ENCODE peak calls at places on chromosome 10, in four cellular contexts. One of them, this sample, is unnamed.

GRCh38 chr10:129042747-129043146 is 424.3 kb upstream of the MGMT start:
- DNase-seq in T follicular helper cell: no peak
- DNase-seq in GDM1: no peak
- DNase-seq in left ventricle myocardium inferior: no peak
- DNase-seq in this sample: no peak

GRCh38 chr10:122287584-122287983 is 16.5 kb downstream of the BTBD16 start:
- DNase-seq in T follicular helper cell: no peak
- DNase-seq in GDM1: no peak
- DNase-seq in left ventricle myocardium inferior: no peak
- DNase-seq in this sample: no peak

GRCh38 chr10:79084012-79084971 is 15.5 kb downstream of the ZMIZ1 start:
- DNase-seq in T follicular helper cell: no peak
- DNase-seq in GDM1: peak; percentile 78
- DNase-seq in left ventricle myocardium inferior: peak; percentile 95
- DNase-seq in this sample: no peak

GRCh38 chr10:119502214-119502613 is 40.3 kb downstream of the RGS10 start:
- DNase-seq in T follicular helper cell: peak; percentile 73
- DNase-seq in GDM1: no peak
- DNase-seq in left ventricle myocardium inferior: no peak
- DNase-seq in this sample: no peak

GRCh38 chr10:21888959-21889358 is 114.6 kb downstream of the DNAJC1 start:
- DNase-seq in T follicular helper cell: no peak
- DNase-seq in GDM1: no peak
- DNase-seq in left ventricle myocardium inferior: no peak
- DNase-seq in this sample: no peak

GRCh38 chr10:97937054-97937453 is 87.4 kb downstream of the GOLGA7B start:
- DNase-seq in T follicular helper cell: no peak
- DNase-seq in GDM1: no peak
- DNase-seq in left ventricle myocardium inferior: no peak
- DNase-seq in this sample: no peak

GRCh38 chr10:10818082-10818481 is 199.6 kb upstream of the CELF2 start:
- DNase-seq in T follicular helper cell: no peak
- DNase-seq in GDM1: no peak
- DNase-seq in left ventricle myocardium inferior: no peak
- DNase-seq in this sample: no peak

GRCh38 chr10:5894873-5895272 is 4.8 kb downstream of the FBH1 start:
- DNase-seq in T follicular helper cell: no peak
- DNase-seq in GDM1: no peak
- DNase-seq in left ventricle myocardium inferior: peak; percentile 53
- DNase-seq in this sample: no peak

GRCh38 chr10:81876253-81876731 is 1.3 kb downstream of the NRG3 start:
- DNase-seq in T follicular helper cell: no peak
- DNase-seq in GDM1: no peak
- DNase-seq in left ventricle myocardium inferior: no peak
- DNase-seq in this sample: peak; percentile 42

GRCh38 chr10:33215635-33216034 is 118.8 kb downstream of the NRP1 start:
- DNase-seq in T follicular helper cell: no peak
- DNase-seq in GDM1: no peak
- DNase-seq in left ventricle myocardium inferior: no peak
- DNase-seq in this sample: no peak

GRCh38 chr10:97768322-97769315 is 3.2 kb downstream of the SFRP5 start:
- DNase-seq in T follicular helper cell: no peak
- DNase-seq in GDM1: no peak
- DNase-seq in left ventricle myocardium inferior: no peak
- DNase-seq in this sample: no peak

GRCh38 chr10:133476641-133476990 is 22.9 kb downstream of the SCART1 start:
- DNase-seq in T follicular helper cell: no peak
- DNase-seq in GDM1: no peak
- DNase-seq in left ventricle myocardium inferior: no peak
- DNase-seq in this sample: no peak

GRCh38 chr10:81108516-81109199 is 571.0 kb downstream of the SH2D4B start:
- DNase-seq in T follicular helper cell: no peak
- DNase-seq in GDM1: peak; percentile 9
- DNase-seq in left ventricle myocardium inferior: no peak
- DNase-seq in this sample: no peak

GRCh38 chr10:132459252-132460028 is 62.4 kb downstream of the PWWP2B start:
- DNase-seq in T follicular helper cell: no peak
- DNase-seq in GDM1: no peak
- DNase-seq in left ventricle myocardium inferior: no peak
- DNase-seq in this sample: no peak

GRCh38 chr10:101029520-101030309 is 1.2 kb downstream of the PDZD7 start:
- DNase-seq in T follicular helper cell: no peak
- DNase-seq in GDM1: no peak
- DNase-seq in left ventricle myocardium inferior: no peak
- DNase-seq in this sample: peak; percentile 41

GRCh38 chr10:30233186-30233958 is 115.7 kb downstream of the MTPAP start:
- DNase-seq in T follicular helper cell: no peak
- DNase-seq in GDM1: no peak
- DNase-seq in left ventricle myocardium inferior: no peak
- DNase-seq in this sample: no peak

GRCh38 chr10:47269294-47269693 is 30.7 kb upstream of the GDF10 start:
- DNase-seq in T follicular helper cell: no peak
- DNase-seq in GDM1: no peak
- DNase-seq in left ventricle myocardium inferior: no peak
- DNase-seq in this sample: no peak

GRCh38 chr10:35643151-35643975 is 1.3 kb upstream of the FZD8 start:
- DNase-seq in T follicular helper cell: no peak
- DNase-seq in GDM1: no peak
- DNase-seq in left ventricle myocardium inferior: peak; percentile 81
- DNase-seq in this sample: peak; percentile 60

GRCh38 chr10:7046615-7047014 is 364.2 kb downstream of the SFMBT2 start:
- DNase-seq in T follicular helper cell: no peak
- DNase-seq in GDM1: peak; percentile 77
- DNase-seq in left ventricle myocardium inferior: no peak
- DNase-seq in this sample: no peak

GRCh38 chr10:125343118-125343752 is 182.9 kb upstream of the CTBP2 start:
- DNase-seq in T follicular helper cell: no peak
- DNase-seq in GDM1: no peak
- DNase-seq in left ventricle myocardium inferior: no peak
- DNase-seq in this sample: peak; percentile 36

GRCh38 chr10:69885379-69886156 is 83.9 kb downstream of the COL13A1 start:
- DNase-seq in T follicular helper cell: no peak
- DNase-seq in GDM1: no peak
- DNase-seq in left ventricle myocardium inferior: no peak
- DNase-seq in this sample: no peak

GRCh38 chr10:82020999-82021398 is 146.0 kb downstream of the NRG3 start:
- DNase-seq in T follicular helper cell: no peak
- DNase-seq in GDM1: no peak
- DNase-seq in left ventricle myocardium inferior: no peak
- DNase-seq in this sample: no peak

GRCh38 chr10:96279219-96279641 is 7.9 kb upstream of the BLNK start:
- DNase-seq in T follicular helper cell: no peak
- DNase-seq in GDM1: no peak
- DNase-seq in left ventricle myocardium inferior: no peak
- DNase-seq in this sample: no peak

GRCh38 chr10:59585046-59585700 is 124.5 kb downstream of the SLC16A9 start:
- DNase-seq in T follicular helper cell: no peak
- DNase-seq in GDM1: no peak
- DNase-seq in left ventricle myocardium inferior: no peak
- DNase-seq in this sample: no peak

GRCh38 chr10:132395704-132396494 is 1.1 kb upstream of the PWWP2B start:
- DNase-seq in T follicular helper cell: no peak
- DNase-seq in GDM1: no peak
- DNase-seq in left ventricle myocardium inferior: peak; percentile 87
- DNase-seq in this sample: peak; percentile 89

This sample was measured in glutamatergic neuron.